ENCODE peak calls at places on chromosomes 16 and 17, in four cellular contexts. D, T, P and N are unnamed samples.

GRCh38 chr17:8365143-8365542 is 11.4 kb downstream of the KRABD2 start:
- DNase-seq in D (no peak), T (no peak), P (no peak), N (no peak)

GRCh38 chr17:14779236-14779635 is 478.4 kb downstream of the HS3ST3B1 start:
- DNase-seq in D (no peak), T (no peak), P (no peak), N (no peak)

GRCh38 chr17:50055055-50055425 is 870 bp upstream of the ITGA3 start:
- DNase-seq in D (no peak), T (no peak), P (peak), N (no peak)

GRCh38 chr17:27354051-27354490 is 60.2 kb downstream of the WSB1 start:
- DNase-seq in D (no peak), T (no peak), P (no peak), N (peak)

GRCh38 chr16:50765246-50765645 is 23.4 kb downstream of the CYLD start:
- DNase-seq in D (no peak), T (no peak), P (no peak), N (no peak)

GRCh38 chr16:29899516-29900101 is at the start of gene SEZ6L2:
- DNase-seq in D (no peak), T (peak), P (peak), N (peak)

GRCh38 chr17:7549401-7550055 is 670 bp downstream of the TNFSF12 start:
- DNase-seq in D (no peak), T (no peak), P (peak), N (no peak)

GRCh38 chr17:48832491-48832890 is 1.7 kb downstream of the CALCOCO2 start:
- DNase-seq in D (no peak), T (no peak), P (no peak), N (no peak)

GRCh38 chr17:31126318-31126717 is 31.5 kb downstream of the NF1 start:
- DNase-seq in D (no peak), T (no peak), P (no peak), N (no peak)